ENCODE peak calls at places on chromosomes 12 and 14, in four cellular contexts. U, C, F and V are unnamed samples.

GRCh38 chr12:53990311-53991076 is 5.5 kb downstream of the HOXC10 start:
- DNase-seq in F (no peak), U (no peak), C (no peak), V (no peak)

GRCh38 chr14:65035049-65035448 is 48.4 kb downstream of the FNTB start:
- DNase-seq in F (no peak), U (peak), C (no peak), V (no peak)

GRCh38 chr12:64445490-64445889 is 6.4 kb upstream of the TBK1 start:
- DNase-seq in F (no peak), U (no peak), C (no peak), V (no peak)

GRCh38 chr14:94679106-94679819 is 67.1 kb downstream of the SERPINA3 start:
- DNase-seq in F (no peak), C (no peak), U (no peak), V (peak)

GRCh38 chr12:99767809-99768208 is 120.3 kb downstream of the GARIN6 start:
- DNase-seq in U (no peak), C (no peak), F (no peak), V (peak)

GRCh38 chr12:92570056-92570753 is 132.6 kb upstream of the PLEKHG7 start:
- DNase-seq in U (no peak), F (peak), C (no peak), V (peak)

GRCh38 chr12:4307593-4308333 is 13.2 kb upstream of the TIGAR start:
- DNase-seq in C (no peak), U (peak), F (no peak), V (peak)

GRCh38 chr12:116361404-116362223 is 84.1 kb upstream of the MED13L start:
- DNase-seq in F (no peak), C (no peak), U (peak), V (no peak)

GRCh38 chr12:108854453-108855283 is 2.7 kb downstream of the SSH1 start:
- DNase-seq in F (no peak), C (no peak), U (peak), V (peak)

GRCh38 chr14:59274991-59275391 is 86.5 kb downstream of the DAAM1 start:
- DNase-seq in C (no peak), U (no peak), F (no peak), V (peak)

GRCh38 chr14:59282366-59282765 is 93.9 kb downstream of the DAAM1 start:
- DNase-seq in C (no peak), U (no peak), F (no peak), V (peak)

GRCh38 chr12:47881826-47882427 is 22.9 kb downstream of the VDR start:
- DNase-seq in U (peak), F (no peak), C (no peak), V (peak)

GRCh38 chr12:83318386-83318971 is 631.8 kb downstream of the TMTC2 start:
- DNase-seq in U (no peak), C (no peak), F (no peak), V (peak)

GRCh38 chr12:15116983-15117382 is 104.2 kb downstream of the RERG start:
- DNase-seq in U (no peak), F (no peak), C (no peak), V (no peak)